ENCODE peak calls at places on chromosomes 12 and 14, in six cellular contexts. M, I, E, D, T and Z are unnamed samples.

GRCh38 chr12:70576341-70577282 is 60.6 kb downstream of the PTPRB start:
- DNase-seq in M (peak), I (no peak), E (peak), D (peak), T (peak), Z (no peak)

GRCh38 chr12:11779286-11779685 is 129.8 kb downstream of the ETV6 start:
- DNase-seq in M (no peak), I (no peak), E (no peak), D (no peak), T (no peak), Z (no peak)

GRCh38 chr12:57755454-57756372 is 810 bp downstream of the MARCHF9 start:
- DNase-seq in M (no peak), I (peak), E (no peak), D (peak), T (no peak), Z (peak)

GRCh38 chr14:44108601-44109000 is 398.5 kb downstream of the FSCB start:
- DNase-seq in M (no peak), I (no peak), E (no peak), D (no peak), T (no peak), Z (no peak)

GRCh38 chr14:99412122-99413061 is 68.3 kb downstream of the SETD3 start:
- DNase-seq in M (no peak), I (no peak), E (no peak), D (no peak), T (no peak), Z (no peak)

GRCh38 chr14:40899435-40899834 is 707.2 kb upstream of the LRFN5 start:
- DNase-seq in M (no peak), I (no peak), E (no peak), D (no peak), T (no peak), Z (no peak)

GRCh38 chr12:33605776-33606175 is 166.2 kb upstream of the SYT10 start:
- DNase-seq in M (no peak), I (no peak), E (no peak), D (peak), T (peak), Z (no peak)

GRCh38 chr12:39365364-39366001 is 77.4 kb downstream of the KIF21A start:
- DNase-seq in M (no peak), I (no peak), E (peak), D (no peak), T (no peak), Z (no peak)

GRCh38 chr14:91232052-91232451 is 12.5 kb downstream of the GPR68 start:
- DNase-seq in M (no peak), I (no peak), E (no peak), D (no peak), T (no peak), Z (no peak)

GRCh38 chr14:50061664-50062437 is 54.5 kb downstream of the VCPKMT start:
- DNase-seq in M (peak), I (no peak), E (peak), D (peak), T (peak), Z (peak)

GRCh38 chr14:102654298-102654697 is 61.8 kb downstream of the RCOR1 start:
- DNase-seq in M (no peak), I (no peak), E (no peak), D (peak), T (no peak), Z (no peak)

GRCh38 chr14:51604078-51604477 is 47.6 kb upstream of the FRMD6 start:
- DNase-seq in M (no peak), I (no peak), E (no peak), D (no peak), T (no peak), Z (no peak)

GRCh38 chr14:28761438-28762289 is 4.9 kb upstream of the FOXG1 start:
- DNase-seq in M (no peak), I (no peak), E (no peak), D (no peak), T (no peak), Z (no peak)

GRCh38 chr12:39723831-39724230 is 104.2 kb upstream of the ABCD2 start:
- DNase-seq in M (peak), I (no peak), E (peak), D (peak), T (peak), Z (no peak)

GRCh38 chr14:88989911-88990310 is 165.5 kb downstream of the TTC8 start:
- DNase-seq in M (no peak), I (no peak), E (no peak), D (no peak), T (no peak), Z (no peak)

GRCh38 chr14:22314183-22314820 is 274.7 kb downstream of the DAD1 start:
- DNase-seq in M (peak), I (no peak), E (peak), D (peak), T (peak), Z (peak)

GRCh38 chr14:20631821-20632389 is 9.6 kb downstream of the OR6S1 start:
- DNase-seq in M (no peak), I (peak), E (peak), D (peak), T (peak), Z (no peak)

GRCh38 chr12:106919910-106920544 is 35.7 kb upstream of the TMEM263 start:
- DNase-seq in M (peak), I (no peak), E (peak), D (peak), T (peak), Z (no peak)

GRCh38 chr12:47378907-47379306 is 299.1 kb upstream of the AMIGO2 start:
- DNase-seq in M (no peak), I (no peak), E (no peak), D (peak), T (no peak), Z (no peak)

GRCh38 chr14:101187816-101188570 is 284.5 kb upstream of the RTL1 start:
- DNase-seq in M (no peak), I (no peak), E (no peak), D (no peak), T (no peak), Z (no peak)

GRCh38 chr14:95886366-95886765 is 9.7 kb downstream of the TUNAR start:
- DNase-seq in M (no peak), I (no peak), E (peak), D (no peak), T (no peak), Z (no peak)

GRCh38 chr14:99318091-99318958 is 46.3 kb upstream of the BCL11B start:
- DNase-seq in M (no peak), I (no peak), E (no peak), D (no peak), T (no peak), Z (no peak)

GRCh38 chr12:113102811-113103210 is 32.8 kb downstream of the RASAL1 start:
- DNase-seq in M (no peak), I (no peak), E (no peak), D (no peak), T (no peak), Z (no peak)